ENCODE peak calls at places on chromosome 4, in nine cellular contexts. One of them, this sample, is unnamed. For H3K4me1, the result is how much of the 10 kb centered on the place peaks cover.

GRCh38 chr4:165394275-165394674 is 15.5 kb downstream of the CPE start:
- DNase-seq in CD8-positive, alpha-beta memory T cell: no peak
- DNase-seq in suprapubic skin: no peak
- DNase-seq in uterus: no peak
- DNase-seq in GM23248: peak
- DNase-seq in mesenchymal stem cell: peak
- DNase-seq in IMR-90: peak
- DNase-seq in OCI-LY7: no peak
- DNase-seq in transverse colon: no peak
- DNase-seq in this sample: no peak

GRCh38 chr4:148926861-148927260 is 484.6 kb upstream of the NR3C2 start:
- DNase-seq in CD8-positive, alpha-beta memory T cell: no peak
- DNase-seq in suprapubic skin: no peak
- DNase-seq in uterus: no peak
- DNase-seq in GM23248: peak
- DNase-seq in mesenchymal stem cell: no peak
- DNase-seq in IMR-90: peak
- DNase-seq in OCI-LY7: no peak
- DNase-seq in transverse colon: peak
- DNase-seq in this sample: no peak

GRCh38 chr4:79678472-79679202 is 270.6 kb upstream of the GK2 start:
- DNase-seq in CD8-positive, alpha-beta memory T cell: no peak
- DNase-seq in suprapubic skin: no peak
- DNase-seq in uterus: peak
- DNase-seq in GM23248: no peak
- DNase-seq in mesenchymal stem cell: peak
- DNase-seq in IMR-90: peak
- DNase-seq in OCI-LY7: no peak
- DNase-seq in transverse colon: no peak
- DNase-seq in this sample: no peak

GRCh38 chr4:25943312-25943711 is 29.3 kb downstream of the SMIM20 start:
- DNase-seq in CD8-positive, alpha-beta memory T cell: no peak
- DNase-seq in suprapubic skin: no peak
- DNase-seq in uterus: no peak
- DNase-seq in GM23248: no peak
- DNase-seq in mesenchymal stem cell: no peak
- DNase-seq in IMR-90: peak
- DNase-seq in OCI-LY7: no peak
- DNase-seq in transverse colon: no peak
- DNase-seq in this sample: no peak

GRCh38 chr4:4866833-4867744 is 7.6 kb downstream of the MSX1 start:
- DNase-seq in CD8-positive, alpha-beta memory T cell: no peak
- DNase-seq in suprapubic skin: peak
- DNase-seq in uterus: peak
- DNase-seq in GM23248: no peak
- DNase-seq in mesenchymal stem cell: peak
- DNase-seq in IMR-90: no peak
- DNase-seq in OCI-LY7: no peak
- DNase-seq in transverse colon: no peak
- DNase-seq in this sample: no peak

GRCh38 chr4:60723796-60724195 is 476.3 kb upstream of the ADGRL3 start:
- DNase-seq in CD8-positive, alpha-beta memory T cell: no peak
- DNase-seq in suprapubic skin: no peak
- DNase-seq in uterus: no peak
- DNase-seq in GM23248: no peak
- DNase-seq in mesenchymal stem cell: no peak
- DNase-seq in IMR-90: no peak
- DNase-seq in OCI-LY7: no peak
- DNase-seq in transverse colon: no peak
- DNase-seq in this sample: no peak

GRCh38 chr4:168390041-168390440 is 71.5 kb upstream of the DDX60 start:
- DNase-seq in CD8-positive, alpha-beta memory T cell: no peak
- DNase-seq in suprapubic skin: no peak
- DNase-seq in uterus: no peak
- DNase-seq in GM23248: no peak
- DNase-seq in mesenchymal stem cell: no peak
- DNase-seq in IMR-90: no peak
- DNase-seq in OCI-LY7: no peak
- DNase-seq in transverse colon: no peak
- DNase-seq in this sample: no peak

GRCh38 chr4:148240241-148240640 is 202.0 kb downstream of the NR3C2 start:
- DNase-seq in CD8-positive, alpha-beta memory T cell: no peak
- DNase-seq in suprapubic skin: no peak
- DNase-seq in uterus: no peak
- DNase-seq in GM23248: no peak
- DNase-seq in mesenchymal stem cell: no peak
- DNase-seq in IMR-90: no peak
- DNase-seq in OCI-LY7: no peak
- DNase-seq in transverse colon: no peak
- DNase-seq in this sample: no peak

GRCh38 chr4:134560728-134561127 is 359.1 kb upstream of the PABPC4L start:
- DNase-seq in CD8-positive, alpha-beta memory T cell: no peak
- DNase-seq in suprapubic skin: no peak
- DNase-seq in uterus: no peak
- DNase-seq in GM23248: no peak
- DNase-seq in mesenchymal stem cell: no peak
- DNase-seq in IMR-90: no peak
- DNase-seq in OCI-LY7: no peak
- DNase-seq in transverse colon: no peak
- DNase-seq in this sample: no peak

GRCh38 chr4:125316781-125317525 is 2.2 kb downstream of the FAT4 start:
- DNase-seq in CD8-positive, alpha-beta memory T cell: no peak
- DNase-seq in suprapubic skin: peak
- DNase-seq in uterus: peak
- DNase-seq in GM23248: peak
- DNase-seq in mesenchymal stem cell: peak
- DNase-seq in IMR-90: peak
- DNase-seq in OCI-LY7: no peak
- DNase-seq in transverse colon: peak
- DNase-seq in this sample: no peak

GRCh38 chr4:175238827-175239517 is 320.8 kb downstream of the ADAM29 start:
- DNase-seq in CD8-positive, alpha-beta memory T cell: no peak
- DNase-seq in suprapubic skin: no peak
- DNase-seq in uterus: no peak
- DNase-seq in GM23248: no peak
- DNase-seq in mesenchymal stem cell: no peak
- DNase-seq in IMR-90: no peak
- DNase-seq in OCI-LY7: no peak
- DNase-seq in transverse colon: no peak
- DNase-seq in this sample: no peak

GRCh38 chr4:6701371-6701770 is 7.7 kb downstream of the S100P start:
- DNase-seq in CD8-positive, alpha-beta memory T cell: peak
- DNase-seq in suprapubic skin: no peak
- DNase-seq in uterus: no peak
- DNase-seq in GM23248: no peak
- DNase-seq in mesenchymal stem cell: no peak
- DNase-seq in IMR-90: no peak
- DNase-seq in OCI-LY7: no peak
- DNase-seq in transverse colon: no peak
- DNase-seq in this sample: no peak

GRCh38 chr4:106690487-106690886 is 321.9 kb upstream of the GIMD1 start:
- DNase-seq in CD8-positive, alpha-beta memory T cell: no peak
- DNase-seq in suprapubic skin: no peak
- DNase-seq in uterus: no peak
- DNase-seq in GM23248: peak
- DNase-seq in mesenchymal stem cell: peak
- DNase-seq in IMR-90: peak
- DNase-seq in OCI-LY7: no peak
- DNase-seq in transverse colon: no peak
- DNase-seq in this sample: no peak

GRCh38 chr4:155529197-155529596 is 137.5 kb upstream of the GUCY1A1 start:
- DNase-seq in CD8-positive, alpha-beta memory T cell: no peak
- DNase-seq in suprapubic skin: no peak
- DNase-seq in uterus: no peak
- DNase-seq in GM23248: peak
- DNase-seq in mesenchymal stem cell: peak
- DNase-seq in IMR-90: no peak
- DNase-seq in OCI-LY7: no peak
- DNase-seq in transverse colon: no peak
- DNase-seq in this sample: no peak

GRCh38 chr4:148443550-148444295 is 1.5 kb upstream of the NR3C2 start:
- DNase-seq in CD8-positive, alpha-beta memory T cell: peak
- DNase-seq in suprapubic skin: no peak
- DNase-seq in uterus: peak
- DNase-seq in GM23248: peak
- DNase-seq in mesenchymal stem cell: peak
- DNase-seq in IMR-90: no peak
- DNase-seq in OCI-LY7: peak
- DNase-seq in transverse colon: peak
- DNase-seq in this sample: peak

GRCh38 chr4:170399894-170400293 is 310.1 kb upstream of the AADAT start:
- DNase-seq in CD8-positive, alpha-beta memory T cell: no peak
- DNase-seq in suprapubic skin: no peak
- DNase-seq in uterus: no peak
- DNase-seq in GM23248: no peak
- DNase-seq in mesenchymal stem cell: no peak
- DNase-seq in IMR-90: no peak
- DNase-seq in OCI-LY7: no peak
- DNase-seq in transverse colon: no peak
- DNase-seq in this sample: no peak

GRCh38 chr4:71608674-71609062 is 175.2 kb downstream of the GC start:
- DNase-seq in CD8-positive, alpha-beta memory T cell: no peak
- DNase-seq in suprapubic skin: no peak
- DNase-seq in uterus: no peak
- DNase-seq in GM23248: no peak
- DNase-seq in mesenchymal stem cell: no peak
- DNase-seq in IMR-90: no peak
- DNase-seq in OCI-LY7: no peak
- DNase-seq in transverse colon: no peak
- DNase-seq in this sample: no peak

DNA sequence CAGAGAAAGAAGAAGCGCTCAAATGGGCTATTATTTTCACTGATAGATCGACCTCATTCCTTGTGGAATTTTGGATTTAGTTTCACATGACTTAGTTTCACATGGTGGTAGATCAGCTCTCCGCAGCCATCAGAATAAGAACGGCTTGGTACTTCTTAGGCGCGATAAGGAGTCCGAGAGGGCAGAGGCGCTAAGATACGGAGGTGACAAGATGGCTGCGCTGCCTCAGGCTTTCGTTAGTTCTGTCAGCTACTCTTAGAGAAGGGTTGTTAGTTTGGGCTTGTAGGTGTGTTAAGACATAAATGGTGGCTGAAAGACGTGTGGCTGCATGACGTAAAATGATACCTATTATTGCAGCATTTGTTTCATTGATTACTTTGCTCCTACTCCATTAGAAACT is 169.1 kb downstream of the UNC5C start:
- DNase-seq in CD8-positive, alpha-beta memory T cell: no peak
- DNase-seq in suprapubic skin: no peak
- DNase-seq in uterus: no peak
- DNase-seq in GM23248: no peak
- DNase-seq in mesenchymal stem cell: no peak
- DNase-seq in IMR-90: no peak
- DNase-seq in OCI-LY7: no peak
- DNase-seq in transverse colon: no peak
- DNase-seq in this sample: no peak
- H3K4me3 ChIP-seq in CD8-positive, alpha-beta memory T cell: no peak
- H3K4me3 ChIP-seq in suprapubic skin: no peak
- H3K4me3 ChIP-seq in uterus: no peak
- H3K4me3 ChIP-seq in GM23248: no peak
- H3K4me3 ChIP-seq in mesenchymal stem cell: no peak
- H3K4me3 ChIP-seq in IMR-90: no peak
- H3K4me3 ChIP-seq in OCI-LY7: no peak
- H3K4me3 ChIP-seq in transverse colon: no peak
- H3K4me3 ChIP-seq in this sample: no peak

GRCh38 chr4:88823058-88823919 is 125.7 kb upstream of the NAP1L5 start:
- DNase-seq in CD8-positive, alpha-beta memory T cell: peak
- DNase-seq in suprapubic skin: peak
- DNase-seq in uterus: peak
- DNase-seq in GM23248: peak
- DNase-seq in mesenchymal stem cell: peak
- DNase-seq in IMR-90: peak
- DNase-seq in OCI-LY7: no peak
- DNase-seq in transverse colon: peak
- DNase-seq in this sample: peak
- H3K27ac ChIP-seq in CD8-positive, alpha-beta memory T cell: peak
- H3K27ac ChIP-seq in suprapubic skin: peak
- H3K27ac ChIP-seq in uterus: peak
- H3K27ac ChIP-seq in GM23248: peak
- H3K27ac ChIP-seq in mesenchymal stem cell: peak
- H3K27ac ChIP-seq in IMR-90: peak
- H3K27ac ChIP-seq in OCI-LY7: no peak
- H3K27ac ChIP-seq in transverse colon: peak
- H3K27ac ChIP-seq in this sample: peak

DNA sequence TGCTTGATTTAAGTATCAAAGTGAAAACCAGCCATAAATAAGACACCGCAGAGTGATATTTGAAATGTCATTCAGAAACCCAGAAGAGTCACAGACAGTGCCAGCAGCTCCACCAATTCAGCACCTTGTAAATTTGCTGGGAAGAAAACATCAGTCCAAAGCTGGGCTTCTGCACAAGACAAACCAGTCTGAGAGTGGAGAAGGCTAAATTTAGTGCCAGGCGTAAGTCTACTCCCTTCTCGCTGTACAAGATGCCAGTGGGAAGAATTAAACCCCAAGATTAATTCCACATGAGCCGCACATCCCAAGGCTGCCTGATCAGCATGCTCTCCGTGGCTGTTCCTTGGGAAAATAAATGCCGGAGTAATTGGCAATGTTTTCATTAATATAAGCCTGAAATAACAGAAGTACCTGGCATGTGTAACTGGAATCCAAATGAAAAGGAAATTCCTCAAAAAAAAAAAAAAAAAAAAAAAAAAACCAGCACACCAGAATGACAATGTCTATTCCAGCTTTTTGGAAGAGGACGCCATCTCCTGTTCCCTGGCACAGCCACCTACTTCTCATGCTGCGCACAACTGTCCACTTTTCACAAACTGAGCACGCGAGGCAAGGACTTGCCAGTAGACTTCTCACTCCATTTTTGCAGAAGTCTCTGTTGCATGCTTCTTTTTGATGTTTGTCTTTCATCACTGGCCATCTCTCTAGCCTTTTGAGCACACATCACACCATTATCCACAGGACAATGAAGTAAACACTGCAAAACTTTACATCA is 95.6 kb downstream of the NSUN7 start:
- DNase-seq in CD8-positive, alpha-beta memory T cell: no peak
- DNase-seq in suprapubic skin: no peak
- DNase-seq in uterus: no peak
- DNase-seq in GM23248: no peak
- DNase-seq in mesenchymal stem cell: no peak
- DNase-seq in IMR-90: no peak
- DNase-seq in OCI-LY7: no peak
- DNase-seq in transverse colon: no peak
- DNase-seq in this sample: no peak
- H3K4me1 ChIP-seq in CD8-positive, alpha-beta memory T cell: under half
- H3K4me1 ChIP-seq in suprapubic skin: under half
- H3K4me1 ChIP-seq in uterus: under half
- H3K4me1 ChIP-seq in GM23248: under half
- H3K4me1 ChIP-seq in mesenchymal stem cell: under half
- H3K4me1 ChIP-seq in IMR-90: under half
- H3K4me1 ChIP-seq in OCI-LY7: under half
- H3K4me1 ChIP-seq in transverse colon: under half
- H3K4me1 ChIP-seq in this sample: under half

DNA sequence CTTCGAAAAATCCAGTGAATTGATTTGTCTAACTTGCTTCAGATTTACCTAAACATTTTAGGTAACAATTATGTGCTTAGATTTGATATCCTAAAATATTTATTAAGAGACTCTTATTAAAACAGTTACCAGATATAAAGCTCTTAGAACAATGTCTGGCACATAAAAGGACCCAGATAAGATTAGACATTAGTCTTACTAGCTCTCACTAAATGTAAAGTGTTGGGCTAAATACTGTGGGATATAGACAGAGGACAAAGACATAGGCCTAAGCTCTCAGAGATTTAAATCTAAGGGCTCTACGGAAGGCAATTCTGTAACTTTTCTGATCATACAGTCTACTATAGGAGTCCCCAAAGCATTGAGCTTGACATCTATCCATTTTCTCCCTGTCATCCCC is 94.4 kb upstream of the TRPC3 start:
- DNase-seq in CD8-positive, alpha-beta memory T cell: no peak
- DNase-seq in suprapubic skin: no peak
- DNase-seq in uterus: no peak
- DNase-seq in GM23248: no peak
- DNase-seq in mesenchymal stem cell: no peak
- DNase-seq in IMR-90: no peak
- DNase-seq in OCI-LY7: no peak
- DNase-seq in transverse colon: no peak
- DNase-seq in this sample: no peak
- H3K4me3 ChIP-seq in CD8-positive, alpha-beta memory T cell: no peak
- H3K4me3 ChIP-seq in suprapubic skin: no peak
- H3K4me3 ChIP-seq in uterus: no peak
- H3K4me3 ChIP-seq in GM23248: no peak
- H3K4me3 ChIP-seq in mesenchymal stem cell: no peak
- H3K4me3 ChIP-seq in IMR-90: no peak
- H3K4me3 ChIP-seq in OCI-LY7: no peak
- H3K4me3 ChIP-seq in transverse colon: no peak
- H3K4me3 ChIP-seq in this sample: no peak

This sample was measured in CD4-positive, CD25-positive, alpha-beta regulatory T cell.